ENCODE peak calls at places on chromosomes 11 and 22, in five cellular contexts. M is WERI-Rb-1, G is mucosa of descending colon, O is fibroblast of pulmonary artery, N is thoracic aorta. K is an unnamed sample.

GRCh38 chr11:7595016-7595869 is 78.1 kb downstream of the CYB5R2 start:
- DNase-seq in M (peak; percentile 54), G (no peak), O (no peak), N (no peak), K (no peak)

GRCh38 chr11:4979021-4979420 is 15.6 kb upstream of the OR51L1 start:
- DNase-seq in M (no peak), G (no peak), O (peak; percentile 0), N (no peak), K (no peak)

GRCh38 chr11:73139476-73140198 is 2.5 kb downstream of the FCHSD2 start:
- DNase-seq in M (no peak), G (no peak), O (peak; percentile 69), N (no peak), K (no peak)

GRCh38 chr22:17921871-17922821 is 102.2 kb downstream of the MICAL3 start:
- DNase-seq in M (no peak), G (no peak), O (no peak), N (no peak), K (no peak)

GRCh38 chr11:119361056-119361787 is 14.7 kb upstream of the MFRP start:
- DNase-seq in M (peak; percentile 95), G (no peak), O (peak; percentile 56), N (no peak), K (no peak)

GRCh38 chr11:88886796-88887195 is 179.0 kb downstream of the GRM5 start:
- DNase-seq in M (peak; percentile 55), G (no peak), O (peak; percentile 66), N (no peak), K (no peak)

GRCh38 chr11:124172599-124172998 is 10.5 kb upstream of the OR10D3 start:
- DNase-seq in M (no peak), G (no peak), O (no peak), N (no peak), K (no peak)

GRCh38 chr11:100712618-100713017 is 25.5 kb downstream of the ARHGAP42 start:
- DNase-seq in M (no peak), G (no peak), O (no peak), N (no peak), K (no peak)

GRCh38 chr22:21047730-21048129 is 2.0 kb downstream of the LRRC74B start:
- DNase-seq in M (no peak), G (no peak), O (no peak), N (no peak), K (no peak)

GRCh38 chr11:14314127-14314526 is 44.9 kb downstream of the RRAS2 start:
- DNase-seq in M (no peak), G (no peak), O (no peak), N (no peak), K (no peak)

GRCh38 chr22:46678003-46678657 is 57.9 kb downstream of the GRAMD4 start:
- DNase-seq in M (no peak), G (no peak), O (no peak), N (no peak), K (no peak)

GRCh38 chr22:36344106-36344827 is 43.5 kb downstream of the MYH9 start:
- DNase-seq in M (no peak), G (no peak), O (no peak), N (no peak), K (no peak)

GRCh38 chr11:662689-663274 is 25.7 kb downstream of the DRD4 start:
- DNase-seq in M (peak; percentile 68), G (peak; percentile 72), O (peak; percentile 63), N (peak; percentile 25), K (no peak)

GRCh38 chr22:45007946-45008852 is 1.6 kb downstream of the PHF21B start:
- DNase-seq in M (peak; percentile 33), G (no peak), O (no peak), N (no peak), K (no peak)

GRCh38 chr11:64762277-64762915 is 2.6 kb upstream of the PYGM start:
- DNase-seq in M (no peak), G (no peak), O (no peak), N (no peak), K (no peak)

GRCh38 chr22:36937319-36938027 is 24.0 kb downstream of the CSF2RB start:
- DNase-seq in M (no peak), G (no peak), O (no peak), N (no peak), K (no peak)

GRCh38 chr22:36398602-36399472 is 11.1 kb upstream of the MYH9 start:
- DNase-seq in M (no peak), G (no peak), O (peak; percentile 86), N (no peak), K (no peak)

GRCh38 chr11:134032501-134033091 is 36.3 kb upstream of the JAM3 start:
- DNase-seq in M (no peak), G (peak; percentile 60), O (no peak), N (no peak), K (no peak)

GRCh38 chr11:47442514-47442913 is 6.4 kb downstream of the RAPSN start:
- DNase-seq in M (no peak), G (no peak), O (no peak), N (no peak), K (no peak)

GRCh38 chr11:96464695-96465307 is 75.0 kb downstream of the JRKL start:
- DNase-seq in M (no peak), G (no peak), O (peak; percentile 88), N (no peak), K (no peak)

GRCh38 chr22:46046299-46046685 is 69.3 kb upstream of the WNT7B start:
- DNase-seq in M (no peak), G (peak; percentile 42), O (no peak), N (no peak), K (no peak)

GRCh38 chr11:18265949-18266348 is at the start of gene SAA1:
- DNase-seq in M (no peak), G (no peak), O (peak; percentile 24), N (no peak), K (no peak)

GRCh38 chr11:65419773-65420481 is 2.7 kb upstream of the NEAT1 start:
- DNase-seq in M (peak; percentile 9), G (peak; percentile 94), O (peak; percentile 98), N (peak; percentile 84), K (peak; percentile 97)

GRCh38 chr11:14981507-14981906 is 9.4 kb upstream of the CALCA start:
- DNase-seq in M (no peak), G (no peak), O (no peak), N (no peak), K (no peak)

GRCh38 chr11:111745719-111746504 is 20.3 kb downstream of the PPP2R1B start:
- DNase-seq in M (no peak), G (no peak), O (peak; percentile 51), N (no peak), K (no peak)

GRCh38 chr11:64804346-64805210 is 1.6 kb upstream of the MAP4K2 start:
- DNase-seq in M (no peak), G (peak; percentile 58), O (no peak), N (no peak), K (no peak)

GRCh38 chr22:28905433-28905832 is 22.1 kb downstream of the ZNRF3 start:
- DNase-seq in M (no peak), G (no peak), O (no peak), N (no peak), K (peak; percentile 9)

GRCh38 chr22:49554296-49554625 is 273.4 kb downstream of the BRD1 start:
- DNase-seq in M (no peak), G (no peak), O (no peak), N (no peak), K (no peak)

GRCh38 chr11:132999031-132999430 is 533.3 kb downstream of the OPCML start:
- DNase-seq in M (no peak), G (no peak), O (no peak), N (no peak), K (no peak)

GRCh38 chr11:123391646-123392348 is 38.3 kb upstream of the GRAMD1B start:
- DNase-seq in M (no peak), G (no peak), O (no peak), N (no peak), K (no peak)

GRCh38 chr11:64850979-64851567 is 6.6 kb upstream of the CDC42BPG start:
- DNase-seq in M (no peak), G (peak; percentile 82), O (no peak), N (no peak), K (no peak)

GRCh38 chr22:48705159-48705916 is 1122.3 kb downstream of the BRD1 start:
- DNase-seq in M (no peak), G (no peak), O (no peak), N (no peak), K (no peak)

GRCh38 chr22:39184586-39185577 is 32.4 kb upstream of the CBX7 start:
- DNase-seq in M (no peak), G (no peak), O (peak; percentile 87), N (no peak), K (no peak)

GRCh38 chr11:109695696-109696095 is 273.7 kb downstream of the C11orf87 start:
- DNase-seq in M (no peak), G (no peak), O (peak; percentile 5), N (no peak), K (no peak)
- H3K4me3 ChIP-seq in M (no peak overlapping the region), G (no peak overlapping the region), O (no peak overlapping the region), N (no peak overlapping the region), K (no peak overlapping the region)

DNA sequence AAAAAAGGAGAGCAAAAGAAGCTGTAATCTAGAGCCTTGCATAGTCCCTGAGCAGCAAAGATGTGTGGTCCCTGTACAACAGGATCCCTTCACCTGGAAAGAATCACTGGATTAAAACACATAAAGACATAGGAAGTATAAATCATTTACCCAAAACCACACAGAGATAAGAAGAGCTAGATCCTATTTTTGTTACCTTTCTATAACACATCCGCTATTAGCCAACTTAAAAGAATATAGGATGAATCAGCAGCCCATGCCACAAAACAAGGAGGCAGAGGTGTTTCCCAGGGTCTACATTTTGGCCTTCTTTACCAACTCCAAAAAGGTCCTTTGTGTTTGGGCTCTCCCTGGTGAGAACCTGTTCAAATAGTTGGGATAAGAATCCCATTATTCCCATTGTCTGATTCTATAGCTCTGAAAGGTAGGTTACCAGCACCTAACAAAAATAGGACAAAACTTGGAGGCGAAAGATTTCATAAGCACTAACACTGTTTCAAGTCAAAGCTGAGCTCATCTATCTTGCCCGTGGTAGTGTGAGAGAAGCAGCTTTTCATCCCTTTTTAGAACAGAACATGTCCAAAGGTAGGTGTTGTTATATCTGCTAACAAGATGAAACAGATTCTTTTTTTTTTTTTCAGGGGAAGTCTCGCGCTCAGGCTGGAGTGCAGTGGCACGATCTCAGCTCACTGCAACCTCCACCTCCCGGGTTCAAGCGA is 26.8 kb downstream of the PAK1 start:
- DNase-seq in M (no peak), G (no peak), O (no peak), N (no peak), K (no peak)
- TF ChIP-seq CTCF in M (no peak), G (no peak), O (no peak), N (no peak), K (no peak)

GRCh38 chr11:66867425-66868040 is 10.7 kb downstream of the LRFN4 start:
- DNase-seq in M (peak; percentile 67), G (no peak), O (no peak), N (no peak), K (no peak)

GRCh38 chr11:66868082-66868725 is 11.3 kb downstream of the LRFN4 start:
- DNase-seq in M (no peak), G (no peak), O (no peak), N (no peak), K (no peak)

GRCh38 chr11:66870131-66870530 is 13.3 kb downstream of the LRFN4 start:
- DNase-seq in M (no peak), G (peak; percentile 48), O (no peak), N (no peak), K (no peak)

GRCh38 chr11:66869471-66869870 is 12.6 kb downstream of the LRFN4 start:
- DNase-seq in M (no peak), G (peak; percentile 43), O (no peak), N (no peak), K (no peak)

GRCh38 chr11:66868726-66869291 is 11.9 kb downstream of the LRFN4 start:
- DNase-seq in M (peak; percentile 94), G (peak; percentile 85), O (no peak), N (no peak), K (no peak)
- H3K4me3 ChIP-seq in M (no peak overlapping the region), G (no peak overlapping the region), O (no peak overlapping the region), N (no peak overlapping the region), K (no peak overlapping the region)

GRCh38 chr11:75563978-75564552 is 2.0 kb downstream of the SERPINH1 start:
- DNase-seq in M (peak; percentile 33), G (peak; percentile 76), O (peak; percentile 84), N (peak; percentile 62), K (peak; percentile 91)
- TF ChIP-seq CTCF in M (peak; percentile 23), G (no peak), O (peak; percentile 63), N (peak; percentile 80), K (no peak)